ENCODE peak calls at places on chromosomes 13 and 19, in nine cellular contexts. Y is left ventricle myocardium inferior; H is dorsolateral prefrontal cortex; P is breast epithelium; W is CD8-positive, alpha-beta memory T cell; O is IMR-90; S is lower lobe of right lung; R is substantia nigra; J is AG04450. I is an unnamed sample.

GRCh38 chr19:41366089-41366488 is 2.1 kb upstream of the B9D2 start:
- DNase-seq in Y (no peak), H (no peak), P (no peak), W (no peak), O (no peak), S (no peak), R (no peak), J (no peak), I (no peak)

GRCh38 chr13:25281193-25281936 is 5.9 kb downstream of the MTMR6 start:
- DNase-seq in Y (no peak), H (no peak), P (no peak), W (no peak), O (peak), S (no peak), R (no peak), J (no peak), I (no peak)

GRCh38 chr19:55472463-55472862 is 4.0 kb upstream of the ZNF628 start:
- DNase-seq in Y (no peak), H (no peak), P (no peak), W (no peak), O (peak), S (no peak), R (no peak), J (no peak), I (no peak)

GRCh38 chr13:37446503-37446902 is 152.1 kb downstream of the POSTN start:
- DNase-seq in Y (no peak), H (no peak), P (no peak), W (no peak), O (peak), S (no peak), R (no peak), J (peak), I (no peak)

GRCh38 chr19:49672131-49672919 is 4.7 kb upstream of the PRMT1 start:
- DNase-seq in Y (peak), H (peak), P (peak), W (peak), O (peak), S (peak), R (peak), J (no peak), I (no peak)

GRCh38 chr19:41350735-41351338 is 2.9 kb downstream of the TGFB1 start:
- DNase-seq in Y (no peak), H (no peak), P (no peak), W (no peak), O (peak), S (no peak), R (no peak), J (no peak), I (no peak)

GRCh38 chr13:23671367-23671766 is 101.2 kb downstream of the TNFRSF19 start:
- DNase-seq in Y (no peak), H (no peak), P (no peak), W (no peak), O (no peak), S (no peak), R (no peak), J (no peak), I (no peak)

GRCh38 chr19:8045872-8046568 is 6.5 kb upstream of the CCL25 start:
- DNase-seq in Y (no peak), H (no peak), P (no peak), W (no peak), O (no peak), S (no peak), R (no peak), J (no peak), I (no peak)

GRCh38 chr13:83221813-83222241 is 660.4 kb downstream of the SLITRK1 start:
- DNase-seq in Y (no peak), H (no peak), P (no peak), W (no peak), O (peak), S (no peak), R (no peak), J (peak), I (no peak)

GRCh38 chr19:41546386-41546789 is 29.6 kb upstream of the CEACAM21 start:
- DNase-seq in Y (no peak), H (no peak), P (no peak), W (peak), O (no peak), S (peak), R (no peak), J (no peak), I (no peak)

GRCh38 chr19:3151563-3152430 is 16.0 kb downstream of the GNA15 start:
- DNase-seq in Y (no peak), H (no peak), P (no peak), W (no peak), O (no peak), S (no peak), R (no peak), J (no peak), I (no peak)

GRCh38 chr13:48501705-48502104 is 31.2 kb downstream of the RCBTB2 start:
- DNase-seq in Y (no peak), H (no peak), P (no peak), W (no peak), O (peak), S (no peak), R (no peak), J (no peak), I (no peak)

GRCh38 chr13:44710576-44710975 is 134.4 kb upstream of the TSC22D1 start:
- DNase-seq in Y (no peak), H (no peak), P (no peak), W (no peak), O (peak), S (no peak), R (no peak), J (peak), I (no peak)

GRCh38 chr13:44298314-44298713 is 75.3 kb upstream of the SERP2 start:
- DNase-seq in Y (no peak), H (no peak), P (no peak), W (no peak), O (peak), S (no peak), R (no peak), J (no peak), I (no peak)

GRCh38 chr19:13803038-13803437 is 7.8 kb downstream of the ZSWIM4 start:
- DNase-seq in Y (no peak), H (no peak), P (peak), W (no peak), O (no peak), S (peak), R (no peak), J (no peak), I (no peak)

GRCh38 chr19:29432677-29433076 is 93.1 kb upstream of the VSTM2B start:
- DNase-seq in Y (no peak), H (no peak), P (no peak), W (no peak), O (no peak), S (no peak), R (no peak), J (no peak), I (no peak)

GRCh38 chr13:25478186-25478585 is 106.4 kb downstream of the ATP8A2 start:
- DNase-seq in Y (no peak), H (no peak), P (no peak), W (no peak), O (no peak), S (no peak), R (no peak), J (no peak), I (no peak)

GRCh38 chr19:19527674-19528625 is 761 bp upstream of the YJEFN3 start:
- DNase-seq in Y (no peak), H (no peak), P (no peak), W (no peak), O (no peak), S (no peak), R (no peak), J (no peak), I (no peak)

GRCh38 chr13:21150013-21150412 is 26.3 kb downstream of the SKA3 start:
- DNase-seq in Y (no peak), H (no peak), P (no peak), W (no peak), O (no peak), S (no peak), R (no peak), J (no peak), I (no peak)

GRCh38 chr19:511101-511841 is 4.0 kb downstream of the TPGS1 start:
- DNase-seq in Y (no peak), H (peak), P (no peak), W (peak), O (peak), S (no peak), R (no peak), J (no peak), I (no peak)

GRCh38 chr13:80339841-80340642 is 884 bp downstream of the SPRY2 start:
- DNase-seq in Y (peak), H (peak), P (no peak), W (no peak), O (peak), S (peak), R (peak), J (no peak), I (peak)

GRCh38 chr19:49427855-49428546 is 2.8 kb downstream of the GFY start:
- DNase-seq in Y (no peak), H (no peak), P (no peak), W (no peak), O (no peak), S (no peak), R (no peak), J (no peak), I (no peak)

GRCh38 chr19:38362076-38362945 is 12.1 kb upstream of the PSMD8 start:
- DNase-seq in Y (peak), H (peak), P (peak), W (peak), O (peak), S (peak), R (no peak), J (no peak), I (no peak)

GRCh38 chr19:54850930-54851329 is 687 bp downstream of the KIR3DL2 start:
- DNase-seq in Y (no peak), H (no peak), P (no peak), W (no peak), O (no peak), S (no peak), R (no peak), J (no peak), I (no peak)

GRCh38 chr13:30744056-30744684 is 8.8 kb downstream of the ALOX5AP start:
- DNase-seq in Y (no peak), H (no peak), P (no peak), W (peak), O (peak), S (peak), R (no peak), J (no peak), I (no peak)

GRCh38 chr13:50636007-50636704 is 207.3 kb downstream of the DLEU7 start:
- DNase-seq in Y (no peak), H (no peak), P (no peak), W (no peak), O (no peak), S (no peak), R (no peak), J (no peak), I (no peak)

GRCh38 chr19:8456064-8456463 is 11.3 kb downstream of the HNRNPM start:
- DNase-seq in Y (no peak), H (no peak), P (no peak), W (no peak), O (no peak), S (no peak), R (no peak), J (no peak), I (no peak)

GRCh38 chr19:18967358-18968146 is 26.5 kb upstream of the HOMER3 start:
- DNase-seq in Y (peak), H (no peak), P (peak), W (no peak), O (peak), S (peak), R (peak), J (no peak), I (no peak)

GRCh38 chr13:110387451-110388140 is 80.5 kb downstream of the COL4A2 start:
- DNase-seq in Y (peak), H (no peak), P (no peak), W (no peak), O (peak), S (no peak), R (no peak), J (no peak), I (peak)
- H3K27ac ChIP-seq in Y (peak), H (no peak), P (peak), W (no peak), O (peak), S (peak), R (no peak), J (peak), I (peak)

DNA sequence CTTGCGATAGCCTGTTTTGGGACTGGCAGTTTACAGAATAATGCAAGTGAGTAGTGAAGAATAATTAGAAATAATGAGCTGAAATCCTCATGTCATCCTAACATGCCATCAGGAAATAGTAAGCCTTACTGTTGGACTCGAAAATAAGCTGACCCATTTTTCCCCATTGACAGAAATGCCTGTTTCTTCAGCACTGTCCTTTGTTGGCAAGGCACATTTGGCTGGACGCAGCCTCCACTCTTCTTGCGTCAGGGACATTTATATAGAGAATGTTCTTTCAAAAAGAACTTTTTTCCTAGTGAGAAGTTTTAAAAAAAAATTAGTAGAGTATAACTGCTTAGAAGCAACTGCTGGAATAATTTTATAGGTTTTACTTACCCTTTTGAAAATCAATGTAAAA is 47.1 kb downstream of the ARHGAP35 start:
- DNase-seq in Y (no peak), H (no peak), P (no peak), W (no peak), O (no peak), S (no peak), R (no peak), J (no peak), I (no peak)
- H3K27ac ChIP-seq in Y (peak), H (peak), P (no peak), W (no peak), O (no peak), S (no peak), R (no peak), J (no peak), I (peak)

GRCh38 chr13:99287544-99287943 is 19.7 kb downstream of the GPR183 start:
- DNase-seq in Y (no peak), H (no peak), P (no peak), W (no peak), O (no peak), S (no peak), R (no peak), J (no peak), I (no peak)
- H3K27ac ChIP-seq in Y (peak), H (no peak), P (no peak), W (no peak), O (no peak), S (no peak), R (no peak), J (no peak), I (peak)

GRCh38 chr19:36773223-36773579 is 594 bp upstream of the ZNF850 start:
- DNase-seq in Y (no peak), H (no peak), P (no peak), W (no peak), O (no peak), S (no peak), R (no peak), J (no peak), I (no peak)
- H3K27ac ChIP-seq in Y (peak), H (peak), P (peak), W (peak), O (peak), S (peak), R (peak), J (no peak), I (peak)

I was measured in coronary artery.